ENCODE peak calls at places on chromosomes 3 and 15, in five cellular contexts. F, G, B, R and D are unnamed samples.

GRCh38 chr3:154148541-154148940 is 27.4 kb downstream of the ARHGEF26 start:
- DNase-seq in B (no peak), R (no peak), G (no peak), F (no peak), D (no peak)

GRCh38 chr3:138078901-138079344 is 36.5 kb downstream of the DZIP1L start:
- DNase-seq in B (peak), R (no peak), G (no peak), F (peak), D (peak)

GRCh38 chr15:89496155-89497098 is at the start of gene RHCG:
- DNase-seq in R (no peak), G (peak), F (peak), B (no peak), D (peak)

GRCh38 chr3:46900007-46900292 is 22.4 kb downstream of the PTH1R start:
- DNase-seq in R (peak), G (no peak), B (no peak), F (no peak), D (no peak)

GRCh38 chr3:33186524-33187367 is 31.9 kb downstream of the SUSD5 start:
- DNase-seq in R (no peak), F (peak), G (no peak), B (no peak), D (peak)

GRCh38 chr3:107524214-107525100 is 1.7 kb downstream of the BBX start:
- DNase-seq in R (peak), G (peak), B (no peak), F (peak), D (peak)

GRCh38 chr15:39438260-39438659 is 142.6 kb upstream of the THBS1 start:
- DNase-seq in G (no peak), R (peak), F (no peak), B (no peak), D (no peak)

GRCh38 chr3:66490214-66490613 is 10.6 kb downstream of the LRIG1 start:
- DNase-seq in B (no peak), G (no peak), R (no peak), F (no peak), D (no peak)

GRCh38 chr15:36432162-36432561 is 147.3 kb upstream of the CDIN1 start:
- DNase-seq in F (no peak), B (no peak), R (no peak), G (no peak), D (no peak)

GRCh38 chr3:123155471-123156011 is 46.2 kb upstream of the SEC22A start:
- DNase-seq in B (no peak), F (no peak), R (no peak), G (peak), D (no peak)

GRCh38 chr15:63107895-63108546 is 13.6 kb upstream of the LACTB start:
- DNase-seq in F (peak), B (no peak), R (no peak), G (no peak), D (peak)

GRCh38 chr3:70933105-70933810 is 620.8 kb upstream of the MDFIC2 start:
- DNase-seq in G (no peak), R (no peak), B (no peak), F (no peak), D (peak)

GRCh38 chr3:135131290-135131689 is 336.2 kb downstream of the EPHB1 start:
- DNase-seq in G (peak), B (no peak), R (no peak), F (no peak), D (no peak)

GRCh38 chr3:105414841-105415240 is 48.1 kb downstream of the ALCAM start:
- DNase-seq in R (no peak), G (no peak), B (no peak), F (peak), D (no peak)

GRCh38 chr3:23992051-23992628 is 47.1 kb downstream of the NR1D2 start:
- DNase-seq in G (no peak), B (no peak), R (no peak), F (no peak), D (no peak)

GRCh38 chr15:38461089-38461833 is 7.3 kb downstream of the FAM98B start:
- DNase-seq in G (no peak), B (no peak), R (no peak), F (no peak), D (no peak)

GRCh38 chr15:78415284-78415683 is 22.7 kb upstream of the IREB2 start:
- DNase-seq in F (peak), B (peak), G (peak), R (no peak), D (no peak)

GRCh38 chr3:123522666-123523412 is 62.0 kb downstream of the HACD2 start:
- DNase-seq in B (no peak), G (no peak), R (peak), F (no peak), D (no peak)

GRCh38 chr3:124557433-124558232 is 172.6 kb upstream of the UMPS start:
- DNase-seq in R (no peak), G (no peak), B (no peak), F (no peak), D (no peak)

GRCh38 chr3:25856902-25857518 is 67.1 kb downstream of the OXSM start:
- DNase-seq in F (peak), G (peak), R (no peak), B (peak), D (peak)

GRCh38 chr3:183537295-183537730 is 18.2 kb downstream of the KLHL6 start:
- DNase-seq in R (peak), F (no peak), B (no peak), G (no peak), D (no peak)

GRCh38 chr3:67646586-67647234 is 7.7 kb downstream of the SUCLG2 start:
- DNase-seq in R (no peak), F (no peak), G (no peak), B (no peak), D (no peak)

GRCh38 chr15:52698514-52698913 is 19.3 kb upstream of the ATOSA start:
- DNase-seq in R (no peak), G (no peak), F (no peak), B (no peak), D (no peak)

GRCh38 chr15:101008158-101009139 is 89.3 kb downstream of the LRRK1 start:
- DNase-seq in R (peak), B (peak), F (peak), G (peak), D (peak)

GRCh38 chr3:129867506-129868124 is 25.9 kb downstream of the TMCC1 start:
- DNase-seq in F (no peak), B (no peak), R (no peak), G (no peak), D (no peak)